ENCODE peak calls at places on chromosomes 16 and 17, in six cellular contexts. W is ascending aorta; E is NCI-H1436 treated with DMSO at 0.1 percent for 48 hours; G is stimulated activated CD8-positive, alpha-beta memory T cell treated with anti-CD3 and anti-CD28 coated beads, Interleukin-2, amount 100 ng/mL, for 1 hour; P is foreskin melanocyte; C is activated CD8-positive, alpha-beta T cell treated with anti-CD3 and anti-CD28 coated beads, Interleukin-2, amount 10 ng/mL, durations not matched to agents 7 days and 5 days. S is an unnamed sample.

GRCh38 chr16:8533509-8533908 is 56.8 kb downstream of the TMEM114 start:
- DNase-seq in C (no peak), P (no peak), E (no peak), G (no peak), W (no peak), S (no peak)

GRCh38 chr17:40320771-40321501 is 12.0 kb downstream of the RARA start:
- DNase-seq in W (peak), E (no peak), C (peak), P (no peak), G (no peak), S (no peak)

GRCh38 chr17:37818689-37819088 is 73.8 kb upstream of the HNF1B start:
- DNase-seq in E (no peak), W (no peak), P (no peak), G (no peak), C (no peak), S (no peak)

GRCh38 chr16:28826141-28826540 is 3.3 kb downstream of the ATXN2L start:
- DNase-seq in G (no peak), W (no peak), E (no peak), C (no peak), P (no peak), S (no peak)

GRCh38 chr16:84478172-84478948 is 26.1 kb downstream of the MEAK7 start:
- DNase-seq in G (no peak), C (peak), E (no peak), W (no peak), P (no peak), S (no peak)

GRCh38 chr17:61410555-61411089 is 11.0 kb downstream of the TBX2 start:
- DNase-seq in G (peak), C (peak), P (no peak), W (peak), E (no peak), S (peak)

GRCh38 chr17:9360610-9361571 is 214.7 kb downstream of the STX8 start:
- DNase-seq in P (peak), C (no peak), G (no peak), E (no peak), W (peak), S (peak)

GRCh38 chr17:4166419-4166818 is 23.4 kb downstream of the CYB5D2 start:
- DNase-seq in E (no peak), W (no peak), C (no peak), P (no peak), G (no peak), S (no peak)

GRCh38 chr17:73767696-73768095 is 123.5 kb upstream of the SDK2 start:
- DNase-seq in E (no peak), G (no peak), W (no peak), P (no peak), C (no peak), S (no peak)

GRCh38 chr16:71648921-71649320 is 22.9 kb downstream of the MARVELD3 start:
- DNase-seq in W (no peak), E (no peak), P (no peak), G (no peak), C (no peak), S (no peak)

GRCh38 chr17:32286518-32286900 is 20.9 kb downstream of the RHBDL3 start:
- DNase-seq in G (no peak), E (no peak), P (no peak), C (no peak), W (no peak), S (no peak)

GRCh38 chr17:32461853-32462617 is 17.7 kb downstream of the PSMD11 start:
- DNase-seq in W (no peak), C (peak), E (no peak), G (peak), P (no peak), S (no peak)

GRCh38 chr16:53504665-53505064 is 1.7 kb upstream of the AKTIP start:
- DNase-seq in G (no peak), P (no peak), E (no peak), C (no peak), W (no peak), S (no peak)

GRCh38 chr16:89855301-89855945 is 18.0 kb upstream of the TCF25 start:
- DNase-seq in W (no peak), G (no peak), C (no peak), P (no peak), E (no peak), S (no peak)

GRCh38 chr16:4962716-4963115 is 4.6 kb downstream of the SEC14L5 start:
- DNase-seq in G (no peak), P (peak), W (no peak), C (no peak), E (no peak), S (no peak)

GRCh38 chr17:78875738-78876597 is 27.0 kb downstream of the CEP295NL start:
- DNase-seq in C (no peak), P (peak), W (no peak), G (no peak), E (no peak), S (no peak)

GRCh38 chr17:58232707-58233156 is 5.7 kb upstream of the LPO start:
- DNase-seq in P (no peak), W (no peak), E (no peak), G (no peak), C (no peak), S (no peak)

GRCh38 chr17:17151962-17152361 is 54.2 kb downstream of the PLD6 start:
- DNase-seq in W (peak), P (peak), C (no peak), E (no peak), G (no peak), S (peak)